ENCODE peak calls at places on chromosomes 16 and 17, in four cellular contexts. O is H9, X is IMR-90, R is H1. B is an unnamed sample.

GRCh38 chr16:82506734-82507133 is 120.0 kb upstream of the CDH13 start:
- DNase-seq in O (no peak), X (peak; percentile 8), R (no peak), B (no peak)

GRCh38 chr16:65280988-65281530 is 159.2 kb upstream of the CDH11 start:
- DNase-seq in O (no peak), X (no peak), R (no peak), B (no peak)

GRCh38 chr17:6528557-6528956 is 27.8 kb downstream of the PITPNM3 start:
- DNase-seq in O (peak; percentile 21), X (no peak), R (no peak), B (no peak)

GRCh38 chr17:45405250-45406086 is 27.2 kb downstream of the ARHGAP27 start:
- DNase-seq in O (peak; percentile 100), X (no peak), R (peak; percentile 99), B (peak; percentile 99)

GRCh38 chr16:73052441-73053030 is 4.6 kb upstream of the ZFHX3 start:
- DNase-seq in O (no peak), X (no peak), R (no peak), B (peak; percentile 70)

GRCh38 chr17:33447090-33447489 is 154.0 kb upstream of the ASIC2 start:
- DNase-seq in O (no peak), X (no peak), R (no peak), B (no peak)

GRCh38 chr17:7234100-7235012 is at the start of gene DVL2:
- DNase-seq in O (peak; percentile 98), X (peak; percentile 94), R (peak; percentile 95), B (peak; percentile 97)

GRCh38 chr17:73466704-73467433 is 155.1 kb upstream of the CDC42EP4 start:
- DNase-seq in O (no peak), X (no peak), R (no peak), B (no peak)

GRCh38 chr16:1131378-1131994 is 21.4 kb upstream of the CACNA1H start:
- DNase-seq in O (no peak), X (no peak), R (no peak), B (no peak)

GRCh38 chr17:82399030-82399429 is 19.1 kb upstream of the HEXD start:
- DNase-seq in O (no peak), X (peak; percentile 50), R (no peak), B (no peak)

GRCh38 chr17:4607773-4608187 is 23.5 kb downstream of the SMTNL2 start:
- DNase-seq in O (peak; percentile 27), X (peak; percentile 49), R (no peak), B (no peak)

GRCh38 chr16:6977291-6977690 is 355.4 kb upstream of the RBFOX1 start:
- DNase-seq in O (no peak), X (no peak), R (no peak), B (peak; percentile 28)

GRCh38 chr17:44095647-44096496 is 25.3 kb downstream of the G6PC3 start:
- DNase-seq in O (peak; percentile 98), X (peak; percentile 93), R (peak; percentile 86), B (peak; percentile 99)

GRCh38 chr17:67525239-67526135 is 148.4 kb downstream of the PITPNC1 start:
- DNase-seq in O (peak; percentile 19), X (no peak), R (no peak), B (no peak)

GRCh38 chr17:48215583-48216139 is 108.1 kb downstream of the SNX11 start:
- DNase-seq in O (peak; percentile 77), X (peak; percentile 28), R (peak; percentile 47), B (peak; percentile 79)

GRCh38 chr16:30570621-30571443 is 682 bp downstream of the ZNF688 start:
- DNase-seq in O (peak; percentile 41), X (peak; percentile 28), R (peak; percentile 69), B (peak; percentile 56)

GRCh38 chr16:56675685-56676210 is 6.1 kb downstream of the MT1H start:
- DNase-seq in O (peak; percentile 86), X (no peak), R (peak; percentile 73), B (peak; percentile 67)

GRCh38 chr17:44118427-44119050 is 4.9 kb downstream of the HDAC5 start:
- DNase-seq in O (no peak), X (no peak), R (no peak), B (peak; percentile 61)

DNA sequence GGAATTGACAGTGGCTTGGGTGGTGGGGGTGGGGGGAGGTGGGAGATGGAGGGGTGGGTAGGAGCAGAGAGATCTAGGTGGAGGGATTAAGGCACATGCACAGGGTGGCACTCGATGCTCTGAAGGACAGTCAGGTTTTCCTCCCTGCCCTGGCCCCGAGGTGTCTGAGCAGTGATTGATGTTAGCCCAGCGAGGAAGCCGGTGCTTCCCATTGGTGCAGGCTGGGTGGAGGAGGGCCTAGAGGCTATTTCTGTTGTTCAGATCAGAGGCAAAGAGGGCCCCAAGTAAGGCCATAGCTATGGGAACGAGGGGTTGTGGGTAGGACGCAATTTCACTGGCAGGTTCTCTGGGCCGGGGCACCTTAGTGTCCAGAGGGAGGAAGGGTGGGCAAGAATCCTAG is 23.1 kb downstream of the CACNA1G start:
- DNase-seq in O (peak; percentile 72), X (no peak), R (no peak), B (no peak)
- H4K5ac ChIP-seq in O (no peak overlapping the region), X (no peak overlapping the region), R (no peak overlapping the region), B (no peak overlapping the region)

GRCh38 chr17:42518046-42518754 is 17.8 kb upstream of the NAGLU start:
- DNase-seq in O (peak; percentile 22), X (peak; percentile 98), R (no peak), B (no peak)
- H2BK5ac ChIP-seq in O (no peak overlapping the region), X (peak overlapping the region; percentile 99), R (no peak overlapping the region), B (no peak overlapping the region)

DNA sequence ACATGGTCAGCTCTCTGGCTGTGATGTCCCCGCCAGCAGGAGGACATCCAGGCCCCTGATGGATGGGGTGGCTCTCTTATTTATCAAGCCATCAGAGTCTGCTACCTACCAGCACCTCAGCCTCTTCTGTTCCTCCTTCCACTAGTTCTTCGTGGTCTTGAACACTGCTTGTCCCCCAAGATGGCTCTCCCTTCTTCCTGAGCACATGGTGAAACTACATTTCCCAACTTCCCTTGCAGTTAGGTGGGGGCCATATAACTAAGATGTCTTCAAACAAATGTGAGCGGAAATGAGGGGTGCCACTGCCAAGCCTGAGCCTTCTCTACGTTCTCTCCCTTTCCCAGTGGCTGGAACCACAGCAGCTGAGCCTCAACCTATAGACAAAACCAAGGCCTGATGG is 29.8 kb upstream of the CCDC182 start:
- DNase-seq in O (peak; percentile 17), X (no peak), R (no peak), B (no peak)
- H4K5ac ChIP-seq in O (no peak overlapping the region), X (no peak overlapping the region), R (no peak overlapping the region), B (no peak overlapping the region)

GRCh38 chr17:75983501-75984181 is 4.6 kb downstream of the TEN1 start:
- DNase-seq in O (peak; percentile 90), X (no peak), R (peak; percentile 70), B (peak; percentile 97)

GRCh38 chr17:75980188-75981018 is 1.4 kb downstream of the TEN1 start:
- DNase-seq in O (no peak), X (no peak), R (no peak), B (no peak)

GRCh38 chr17:75978938-75979704 is at the start of the genes ACOX1 and TEN1:
- DNase-seq in O (peak; percentile 99), X (peak; percentile 95), R (peak; percentile 94), B (peak; percentile 99)

GRCh38 chr17:75979705-75980187 is 706 bp downstream of the TEN1 start:
- DNase-seq in O (no peak), X (peak; percentile 79), R (no peak), B (no peak)

DNA sequence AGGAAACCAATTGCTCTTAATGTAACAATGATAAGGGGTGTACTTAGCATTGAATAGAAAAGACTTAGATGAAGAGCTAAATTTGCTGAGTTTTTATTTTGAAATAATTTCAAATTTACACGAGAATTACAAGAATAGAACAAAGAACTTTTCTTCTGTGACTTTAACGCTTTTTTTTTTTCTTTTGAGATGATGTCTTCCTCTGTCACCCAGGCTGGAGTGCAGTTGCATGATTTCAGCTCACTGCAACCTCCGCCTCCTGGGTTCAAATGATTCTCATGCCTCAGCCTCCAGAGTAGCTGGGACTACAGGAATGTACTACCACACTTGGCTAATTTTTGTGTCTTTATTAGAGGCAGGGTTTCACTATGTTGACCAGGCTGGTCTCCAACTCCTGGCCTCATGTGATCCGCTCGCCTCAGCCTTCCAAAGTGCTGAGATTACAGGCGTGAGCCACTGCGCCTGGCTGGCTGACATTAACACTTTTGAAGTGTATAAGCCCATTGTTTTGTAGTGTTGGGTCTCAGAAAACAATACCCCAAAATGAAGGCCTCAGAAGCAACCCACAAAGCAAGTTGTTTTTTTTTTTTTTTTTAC is 2.1 kb downstream of the TEN1 start:
- DNase-seq in O (no peak), X (no peak), R (no peak), B (no peak)
- H2BK5ac ChIP-seq in O (no peak overlapping the region), X (no peak overlapping the region), R (no peak overlapping the region), B (peak overlapping the region; percentile 62)

DNA sequence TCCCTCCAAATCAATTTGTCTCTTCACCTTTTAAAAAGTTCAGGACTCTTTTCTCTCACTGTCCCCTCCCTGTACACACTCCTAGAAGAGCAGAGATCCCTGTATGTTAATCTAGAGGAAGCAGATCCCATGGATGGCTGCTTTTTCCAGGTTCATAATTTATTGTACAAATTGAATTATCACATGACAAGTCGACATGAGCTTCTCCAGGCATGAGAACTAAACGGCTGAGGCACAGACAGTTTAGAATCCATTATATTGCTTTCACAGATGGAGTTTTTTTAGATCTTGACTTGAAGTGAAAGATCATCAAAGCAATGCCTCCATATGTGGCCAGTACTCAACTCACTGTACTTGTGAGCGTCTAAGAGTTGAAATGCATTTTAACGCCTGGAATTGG is 47.9 kb downstream of the RGS9 start:
- DNase-seq in O (no peak), X (no peak), R (no peak), B (no peak)
- H4K5ac ChIP-seq in O (no peak overlapping the region), X (peak overlapping the region; percentile 67), R (no peak overlapping the region), B (no peak overlapping the region)